ENCODE peak calls at places on chromosomes 11 and 22, in four cellular contexts. One of them, this sample, is unnamed.

GRCh38 chr11:133726576-133726975 is 118.7 kb downstream of the SPATA19 start:
- DNase-seq in SW 1271: no peak
- DNase-seq in KG1: no peak
- DNase-seq in GM12865: no peak
- DNase-seq in this sample: no peak

GRCh38 chr22:50027639-50028537 is 15.3 kb upstream of the IL17REL start:
- DNase-seq in SW 1271: peak
- DNase-seq in GM12865: no peak
- DNase-seq in KG1: no peak
- DNase-seq in this sample: peak

GRCh38 chr11:92477686-92478085 is 253.1 kb downstream of the FAT3 start:
- DNase-seq in SW 1271: no peak
- DNase-seq in KG1: no peak
- DNase-seq in GM12865: no peak
- DNase-seq in this sample: no peak

GRCh38 chr11:82194521-82194920 is 539.1 kb downstream of the FAM181B start:
- DNase-seq in GM12865: peak
- DNase-seq in KG1: no peak
- DNase-seq in SW 1271: no peak
- DNase-seq in this sample: no peak

GRCh38 chr11:114774599-114775365 is 96.5 kb downstream of the NXPE2 start:
- DNase-seq in SW 1271: no peak
- DNase-seq in GM12865: peak
- DNase-seq in KG1: no peak
- DNase-seq in this sample: no peak

GRCh38 chr11:114368918-114369680 is 31.2 kb downstream of the C11orf71 start:
- DNase-seq in KG1: no peak
- DNase-seq in SW 1271: no peak
- DNase-seq in GM12865: no peak
- DNase-seq in this sample: no peak

GRCh38 chr11:81888391-81888790 is 845.3 kb downstream of the FAM181B start:
- DNase-seq in GM12865: no peak
- DNase-seq in KG1: no peak
- DNase-seq in SW 1271: no peak
- DNase-seq in this sample: no peak

GRCh38 chr22:42188808-42189447 is 58.3 kb upstream of the CYP2D6 start:
- DNase-seq in SW 1271: no peak
- DNase-seq in GM12865: no peak
- DNase-seq in KG1: no peak
- DNase-seq in this sample: no peak